ENCODE peak calls at places on chromosomes 12 and 14, in ten cellular contexts. One of them, this sample, is unnamed. For H3K4me1, the result is how much of the 10 kb centered on the place peaks cover.

GRCh38 chr12:9906888-9907287 is 25.3 kb downstream of the CLEC2A start:
- DNase-seq in SK-N-SH: no peak
- DNase-seq in H1: no peak
- DNase-seq in GM12878: no peak
- DNase-seq in ovary: no peak
- DNase-seq in tibial nerve: no peak
- DNase-seq in suprapubic skin: no peak
- DNase-seq in K562: no peak
- DNase-seq in A549: no peak
- DNase-seq in sigmoid colon: no peak
- DNase-seq in this sample: peak

GRCh38 chr12:111585619-111586135 is 13.4 kb downstream of the ATXN2 start:
- DNase-seq in ovary: no peak
- DNase-seq in sigmoid colon: no peak
- DNase-seq in GM12878: no peak
- DNase-seq in tibial nerve: no peak
- DNase-seq in K562: no peak
- DNase-seq in H1: no peak
- DNase-seq in A549: no peak
- DNase-seq in SK-N-SH: no peak
- DNase-seq in suprapubic skin: no peak
- DNase-seq in this sample: no peak

GRCh38 chr12:8081228-8081920 is 700 bp upstream of the NECAP1 start:
- DNase-seq in GM12878: no peak
- DNase-seq in ovary: no peak
- DNase-seq in H1: no peak
- DNase-seq in tibial nerve: peak
- DNase-seq in K562: no peak
- DNase-seq in A549: peak
- DNase-seq in SK-N-SH: no peak
- DNase-seq in suprapubic skin: no peak
- DNase-seq in sigmoid colon: no peak
- DNase-seq in this sample: peak

GRCh38 chr12:29428630-29429029 is 47.7 kb upstream of the ERGIC2 start:
- DNase-seq in H1: no peak
- DNase-seq in A549: peak
- DNase-seq in SK-N-SH: no peak
- DNase-seq in sigmoid colon: no peak
- DNase-seq in GM12878: peak
- DNase-seq in tibial nerve: no peak
- DNase-seq in suprapubic skin: no peak
- DNase-seq in ovary: no peak
- DNase-seq in K562: no peak
- DNase-seq in this sample: no peak

GRCh38 chr12:27615331-27615891 is 80.8 kb upstream of the REP15 start:
- DNase-seq in ovary: no peak
- DNase-seq in SK-N-SH: no peak
- DNase-seq in tibial nerve: no peak
- DNase-seq in K562: no peak
- DNase-seq in GM12878: no peak
- DNase-seq in sigmoid colon: no peak
- DNase-seq in suprapubic skin: no peak
- DNase-seq in H1: no peak
- DNase-seq in A549: peak
- DNase-seq in this sample: no peak

GRCh38 chr14:26719514-26719913 is 121.7 kb upstream of the NOVA1 start:
- DNase-seq in A549: peak
- DNase-seq in ovary: no peak
- DNase-seq in sigmoid colon: no peak
- DNase-seq in SK-N-SH: no peak
- DNase-seq in K562: no peak
- DNase-seq in tibial nerve: no peak
- DNase-seq in H1: no peak
- DNase-seq in suprapubic skin: no peak
- DNase-seq in GM12878: no peak
- DNase-seq in this sample: no peak

GRCh38 chr12:126219654-126220279 is 1154.5 kb downstream of the AACS start:
- DNase-seq in SK-N-SH: no peak
- DNase-seq in tibial nerve: no peak
- DNase-seq in sigmoid colon: no peak
- DNase-seq in ovary: no peak
- DNase-seq in K562: no peak
- DNase-seq in suprapubic skin: no peak
- DNase-seq in H1: no peak
- DNase-seq in GM12878: no peak
- DNase-seq in A549: no peak
- DNase-seq in this sample: no peak

GRCh38 chr12:4069046-4070010 is 196.1 kb upstream of the PARP11 start:
- DNase-seq in H1: no peak
- DNase-seq in suprapubic skin: no peak
- DNase-seq in sigmoid colon: no peak
- DNase-seq in GM12878: no peak
- DNase-seq in K562: no peak
- DNase-seq in A549: no peak
- DNase-seq in tibial nerve: no peak
- DNase-seq in ovary: no peak
- DNase-seq in SK-N-SH: no peak
- DNase-seq in this sample: no peak

GRCh38 chr14:97456958-97457357 is 659.8 kb downstream of the VRK1 start:
- DNase-seq in ovary: no peak
- DNase-seq in GM12878: no peak
- DNase-seq in suprapubic skin: no peak
- DNase-seq in sigmoid colon: no peak
- DNase-seq in A549: no peak
- DNase-seq in SK-N-SH: no peak
- DNase-seq in K562: no peak
- DNase-seq in tibial nerve: no peak
- DNase-seq in H1: no peak
- DNase-seq in this sample: no peak

GRCh38 chr14:79467837-79468236 is 743.5 kb downstream of the DIO2 start:
- DNase-seq in ovary: no peak
- DNase-seq in H1: no peak
- DNase-seq in A549: no peak
- DNase-seq in GM12878: no peak
- DNase-seq in tibial nerve: no peak
- DNase-seq in K562: no peak
- DNase-seq in SK-N-SH: no peak
- DNase-seq in suprapubic skin: no peak
- DNase-seq in sigmoid colon: no peak
- DNase-seq in this sample: peak
- TF ChIP-seq EP300 in ovary: no peak
- TF ChIP-seq EP300 in H1: no peak
- TF ChIP-seq EP300 in A549: no peak
- TF ChIP-seq EP300 in GM12878: no peak
- TF ChIP-seq EP300 in tibial nerve: no peak
- TF ChIP-seq EP300 in K562: no peak
- TF ChIP-seq EP300 in SK-N-SH: no peak
- TF ChIP-seq EP300 in suprapubic skin: no peak
- TF ChIP-seq EP300 in sigmoid colon: no peak
- TF ChIP-seq EP300 in this sample: no peak

DNA sequence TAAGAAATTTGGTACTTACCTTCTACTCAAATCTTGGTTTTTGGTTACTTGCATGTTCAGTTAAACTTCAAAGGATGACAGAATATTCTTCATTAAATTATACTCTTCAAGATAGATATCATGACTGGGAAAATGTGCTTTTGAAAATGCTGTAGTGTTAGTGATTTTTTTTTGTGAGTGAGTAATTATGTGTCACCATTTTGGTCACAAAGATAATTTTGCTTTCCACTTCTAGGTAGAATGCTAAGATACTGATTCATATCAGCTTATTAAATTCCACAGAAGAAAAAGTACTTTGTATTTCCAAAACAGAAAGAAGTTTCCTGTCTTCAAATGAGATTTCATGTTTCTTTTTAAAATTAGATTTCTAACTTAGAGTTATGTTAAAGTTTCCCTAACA is 61.2 kb downstream of the ATXN7L3B start:
- DNase-seq in ovary: no peak
- DNase-seq in H1: no peak
- DNase-seq in K562: no peak
- DNase-seq in GM12878: no peak
- DNase-seq in sigmoid colon: no peak
- DNase-seq in suprapubic skin: no peak
- DNase-seq in A549: no peak
- DNase-seq in tibial nerve: no peak
- DNase-seq in SK-N-SH: no peak
- DNase-seq in this sample: no peak
- H3K4me1 ChIP-seq in ovary: under half
- H3K4me1 ChIP-seq in H1: under half
- H3K4me1 ChIP-seq in K562: under half
- H3K4me1 ChIP-seq in GM12878: under half
- H3K4me1 ChIP-seq in sigmoid colon: under half
- H3K4me1 ChIP-seq in suprapubic skin: under half
- H3K4me1 ChIP-seq in A549: under half
- H3K4me1 ChIP-seq in tibial nerve: under half
- H3K4me1 ChIP-seq in SK-N-SH: under half
- H3K4me1 ChIP-seq in this sample: under half

DNA sequence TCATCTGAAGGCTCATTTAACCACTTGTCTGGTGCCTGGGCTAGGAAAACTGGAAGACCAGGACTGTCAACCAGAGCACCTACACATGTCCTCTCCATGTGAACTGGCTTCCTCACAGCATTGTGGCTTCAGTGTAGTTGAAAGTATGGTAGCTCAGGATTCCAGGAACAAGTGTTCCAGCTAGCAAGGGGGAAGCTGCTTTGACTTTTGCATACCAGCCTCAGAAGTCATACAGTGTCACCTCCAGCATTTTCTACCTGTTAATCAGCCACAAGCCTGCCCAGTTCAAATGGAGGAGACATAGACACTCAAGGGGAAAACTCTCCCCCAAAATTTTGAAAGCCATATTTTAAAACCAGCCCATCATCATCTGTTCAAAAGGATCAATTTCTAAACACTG is 212.8 kb upstream of the CAND1 start:
- DNase-seq in GM12878: no peak
- DNase-seq in sigmoid colon: no peak
- DNase-seq in SK-N-SH: no peak
- DNase-seq in H1: no peak
- DNase-seq in A549: no peak
- DNase-seq in K562: no peak
- DNase-seq in suprapubic skin: no peak
- DNase-seq in tibial nerve: no peak
- DNase-seq in ovary: no peak
- DNase-seq in this sample: no peak
- TF ChIP-seq EP300 in GM12878: no peak
- TF ChIP-seq EP300 in sigmoid colon: no peak
- TF ChIP-seq EP300 in SK-N-SH: no peak
- TF ChIP-seq EP300 in H1: no peak
- TF ChIP-seq EP300 in A549: no peak
- TF ChIP-seq EP300 in K562: no peak
- TF ChIP-seq EP300 in suprapubic skin: no peak
- TF ChIP-seq EP300 in tibial nerve: no peak
- TF ChIP-seq EP300 in ovary: no peak
- TF ChIP-seq EP300 in this sample: no peak

DNA sequence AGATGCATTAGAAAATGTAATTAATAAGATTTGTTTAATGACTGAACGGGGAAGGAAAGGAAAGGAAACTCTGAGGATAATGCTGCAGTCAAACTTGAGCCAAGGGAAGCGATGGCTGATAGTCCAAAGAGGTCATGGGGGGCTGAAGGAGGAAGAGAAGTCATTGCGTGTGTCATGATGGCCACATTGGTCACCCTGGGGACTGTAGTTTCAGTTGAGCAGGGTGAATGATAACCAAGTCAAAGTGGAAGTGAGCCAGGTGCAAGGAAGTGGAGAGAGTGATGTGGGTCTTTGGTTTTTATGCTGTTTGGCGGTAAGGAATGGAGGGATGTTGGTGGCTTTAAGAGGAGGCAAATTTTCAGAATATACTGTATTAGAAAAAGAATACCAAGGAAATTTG is 21.6 kb downstream of the C12orf75 start:
- DNase-seq in K562: no peak
- DNase-seq in suprapubic skin: no peak
- DNase-seq in GM12878: peak
- DNase-seq in tibial nerve: no peak
- DNase-seq in SK-N-SH: no peak
- DNase-seq in sigmoid colon: no peak
- DNase-seq in ovary: no peak
- DNase-seq in A549: no peak
- DNase-seq in H1: no peak
- DNase-seq in this sample: no peak
- H3K4me1 ChIP-seq in K562: under half
- H3K4me1 ChIP-seq in suprapubic skin: under half
- H3K4me1 ChIP-seq in GM12878: under half
- H3K4me1 ChIP-seq in tibial nerve: under half
- H3K4me1 ChIP-seq in SK-N-SH: under half
- H3K4me1 ChIP-seq in sigmoid colon: under half
- H3K4me1 ChIP-seq in ovary: under half
- H3K4me1 ChIP-seq in A549: half or more
- H3K4me1 ChIP-seq in H1: under half
- H3K4me1 ChIP-seq in this sample: under half

GRCh38 chr14:101031721-101032120 is 128.2 kb upstream of the RTL1 start:
- DNase-seq in K562: no peak
- DNase-seq in sigmoid colon: peak
- DNase-seq in ovary: no peak
- DNase-seq in A549: no peak
- DNase-seq in SK-N-SH: no peak
- DNase-seq in tibial nerve: no peak
- DNase-seq in H1: no peak
- DNase-seq in GM12878: no peak
- DNase-seq in suprapubic skin: peak
- DNase-seq in this sample: no peak
- TF ChIP-seq EP300 in K562: no peak
- TF ChIP-seq EP300 in sigmoid colon: no peak
- TF ChIP-seq EP300 in ovary: no peak
- TF ChIP-seq EP300 in A549: no peak
- TF ChIP-seq EP300 in SK-N-SH: no peak
- TF ChIP-seq EP300 in tibial nerve: no peak
- TF ChIP-seq EP300 in H1: no peak
- TF ChIP-seq EP300 in GM12878: no peak
- TF ChIP-seq EP300 in suprapubic skin: no peak
- TF ChIP-seq EP300 in this sample: no peak

This sample was measured in transverse colon.